ENCODE peak calls at places on chromosomes 13 and 19, in nine cellular contexts. J is activated naive CD4-positive, alpha-beta T cell treated with anti-CD3 and anti-CD28 coated beads, Interleukin-2, amount 10 ng/mL, durations not matched to agents 7 days and 5 days; K is NCI-H748 treated with DMSO at 0.1 percent for 48 hours; N is astrocyte; B is upper lobe of left lung; W is NCI-H146; P is stimulated activated CD8-positive, alpha-beta memory T cell treated with anti-CD3 and anti-CD28 coated beads, Interleukin-4, amount 100 ng/mL, for 1 hour; C is NCI-H2171 treated with DMSO at 0.1 percent for 48 hours; S is hippocampal formation. Z is an unnamed sample.

GRCh38 chr13:97222934-97223710 is 989 bp downstream of the MBNL2 start:
- DNase-seq in J (no peak), K (peak), N (peak), B (no peak), W (peak), P (no peak), C (peak), S (no peak), Z (no peak)

GRCh38 chr19:46718934-46719551 is 2.1 kb upstream of the PRKD2 start:
- DNase-seq in J (no peak), K (no peak), N (no peak), B (no peak), W (no peak), P (no peak), C (no peak), S (no peak), Z (no peak)

GRCh38 chr19:55622242-55622969 is 2.0 kb downstream of the ZNF784 start:
- DNase-seq in J (no peak), K (no peak), N (no peak), B (no peak), W (no peak), P (no peak), C (peak), S (no peak), Z (no peak)

GRCh38 chr19:31718041-31718440 is 368.8 kb upstream of the TSHZ3 start:
- DNase-seq in J (no peak), K (no peak), N (peak), B (no peak), W (no peak), P (no peak), C (no peak), S (peak), Z (no peak)

GRCh38 chr13:108227651-108228272 is 9.6 kb downstream of the ABHD13 start:
- DNase-seq in J (peak), K (peak), N (no peak), B (no peak), W (peak), P (no peak), C (peak), S (peak), Z (no peak)

GRCh38 chr19:35328851-35329285 is at the start of gene CD22:
- DNase-seq in J (no peak), K (no peak), N (no peak), B (no peak), W (no peak), P (no peak), C (no peak), S (no peak), Z (no peak)

GRCh38 chr13:112014857-112015256 is 52.1 kb upstream of the SOX1 start:
- DNase-seq in J (no peak), K (no peak), N (no peak), B (no peak), W (no peak), P (no peak), C (no peak), S (no peak), Z (no peak)

GRCh38 chr19:2250765-2251576 is 1.8 kb downstream of the AMH start:
- DNase-seq in J (no peak), K (no peak), N (no peak), B (no peak), W (no peak), P (no peak), C (no peak), S (no peak), Z (no peak)

GRCh38 chr19:56866563-56866962 is 26.0 kb upstream of the PEG3 start:
- DNase-seq in J (no peak), K (no peak), N (no peak), B (no peak), W (no peak), P (no peak), C (no peak), S (no peak), Z (no peak)